ENCODE peak calls at places on chromosomes 7 and 10, in four cellular contexts. One of them, this sample, is unnamed.

GRCh38 chr7:86965727-86966120 is 93.7 kb downstream of the ELAPOR2 start:
- DNase-seq in fibroblast of lung: no peak
- DNase-seq in IMR-90: no peak
- DNase-seq in astrocyte: no peak
- DNase-seq in this sample: no peak

GRCh38 chr7:151276651-151277590 is 28.4 kb upstream of the SMARCD3 start:
- DNase-seq in fibroblast of lung: peak
- DNase-seq in IMR-90: peak
- DNase-seq in astrocyte: peak
- DNase-seq in this sample: peak

GRCh38 chr10:132455986-132456847 is 59.2 kb downstream of the PWWP2B start:
- DNase-seq in fibroblast of lung: no peak
- DNase-seq in IMR-90: no peak
- DNase-seq in astrocyte: no peak
- DNase-seq in this sample: no peak

GRCh38 chr7:105448181-105448580 is 59.5 kb upstream of the SRPK2 start:
- DNase-seq in fibroblast of lung: no peak
- DNase-seq in IMR-90: no peak
- DNase-seq in astrocyte: no peak
- DNase-seq in this sample: no peak

GRCh38 chr10:77827383-77827782 is 99.2 kb downstream of the DLG5 start:
- DNase-seq in fibroblast of lung: no peak
- DNase-seq in IMR-90: peak
- DNase-seq in astrocyte: no peak
- DNase-seq in this sample: no peak

GRCh38 chr7:22698762-22699161 is 28.2 kb upstream of the IL6 start:
- DNase-seq in fibroblast of lung: no peak
- DNase-seq in IMR-90: no peak
- DNase-seq in astrocyte: no peak
- DNase-seq in this sample: no peak

GRCh38 chr10:97580421-97581367 is 3.5 kb upstream of the HOGA1 start:
- DNase-seq in fibroblast of lung: no peak
- DNase-seq in IMR-90: no peak
- DNase-seq in astrocyte: no peak
- DNase-seq in this sample: no peak

GRCh38 chr10:78755075-78755695 is 313.6 kb upstream of the ZMIZ1 start:
- DNase-seq in fibroblast of lung: no peak
- DNase-seq in IMR-90: no peak
- DNase-seq in astrocyte: no peak
- DNase-seq in this sample: no peak

GRCh38 chr7:82559203-82559805 is 115.7 kb upstream of the CACNA2D1 start:
- DNase-seq in fibroblast of lung: peak
- DNase-seq in IMR-90: no peak
- DNase-seq in astrocyte: no peak
- DNase-seq in this sample: peak
- H2AFZ ChIP-seq in fibroblast of lung: peak
- H2AFZ ChIP-seq in IMR-90: no peak
- H2AFZ ChIP-seq in astrocyte: no peak
- H2AFZ ChIP-seq in this sample: peak

GRCh38 chr10:13882112-13882711 is 295.4 kb downstream of the PRPF18 start:
- DNase-seq in fibroblast of lung: peak
- DNase-seq in IMR-90: peak
- DNase-seq in astrocyte: peak
- DNase-seq in this sample: peak
- H3K4me3 ChIP-seq in fibroblast of lung: no peak
- H3K4me3 ChIP-seq in IMR-90: no peak
- H3K4me3 ChIP-seq in astrocyte: peak
- H3K4me3 ChIP-seq in this sample: no peak

DNA sequence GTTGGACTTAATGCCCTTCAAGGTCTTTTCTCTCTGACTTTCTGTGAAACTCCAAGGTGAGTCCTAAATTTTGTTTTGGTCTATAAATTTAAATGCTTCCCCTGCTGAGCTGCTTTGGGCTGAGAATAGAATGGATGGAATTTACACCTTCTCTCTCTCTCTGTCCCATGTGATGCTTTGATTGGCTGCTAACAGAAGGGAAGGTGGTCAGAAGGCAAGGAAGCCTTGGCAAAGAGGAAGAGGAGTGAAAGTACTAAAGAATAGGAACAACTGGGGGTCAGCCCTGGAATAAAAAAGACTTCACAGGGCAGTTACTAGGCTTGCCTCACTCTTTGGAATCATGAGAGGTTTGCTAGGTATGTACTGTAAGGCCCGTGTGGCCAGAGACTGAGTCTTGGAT is 260.2 kb downstream of the AUTS2 start:
- DNase-seq in fibroblast of lung: no peak
- DNase-seq in IMR-90: no peak
- DNase-seq in astrocyte: no peak
- DNase-seq in this sample: no peak
- H3K9ac ChIP-seq in fibroblast of lung: no peak
- H3K9ac ChIP-seq in IMR-90: no peak
- H3K9ac ChIP-seq in astrocyte: no peak
- H3K9ac ChIP-seq in this sample: no peak

GRCh38 chr7:107154826-107155225 is 14.0 kb upstream of the HBP1 start:
- DNase-seq in fibroblast of lung: no peak
- DNase-seq in IMR-90: no peak
- DNase-seq in astrocyte: no peak
- DNase-seq in this sample: no peak
- H2AFZ ChIP-seq in fibroblast of lung: no peak
- H2AFZ ChIP-seq in IMR-90: no peak
- H2AFZ ChIP-seq in astrocyte: no peak
- H2AFZ ChIP-seq in this sample: no peak